ENCODE peak calls at places on chromosomes 4 and X, in five cellular contexts. K is MM.1S, F is SK-N-SH, B is HCT116, A is GM23248. H is an unnamed sample.

GRCh38 chr4:27003602-27004238 is 143.1 kb downstream of the STIM2 start:
- DNase-seq in K (no peak), F (no peak), B (no peak), A (peak), H (peak)

GRCh38 chr4:24857996-24858395 is 54.8 kb downstream of the CCDC149 start:
- DNase-seq in K (no peak), F (no peak), B (no peak), A (peak), H (no peak)

GRCh38 chrX:122972604-122973003 is 211.5 kb upstream of the GRIA3 start:
- DNase-seq in K (no peak), F (no peak), B (no peak), A (no peak), H (no peak)

GRCh38 chrX:23317799-23318724 is 16.6 kb upstream of the PTCHD1 start:
- DNase-seq in K (peak), F (peak), B (no peak), A (peak), H (peak)

GRCh38 chr4:18777190-18777589 is 755.6 kb upstream of the LCORL start:
- DNase-seq in K (no peak), F (no peak), B (no peak), A (no peak), H (no peak)

GRCh38 chr4:98232202-98232601 is 29.0 kb upstream of the RAP1GDS1 start:
- DNase-seq in K (no peak), F (no peak), B (no peak), A (peak), H (peak)

GRCh38 chr4:2045518-2045951 is 13.6 kb upstream of the NAT8L start:
- DNase-seq in K (peak), F (no peak), B (no peak), A (peak), H (no peak)

GRCh38 chr4:88623097-88623496 is 30.8 kb downstream of the HERC3 start:
- DNase-seq in K (no peak), F (no peak), B (no peak), A (peak), H (no peak)

GRCh38 chrX:94635003-94635402 is 961.0 kb downstream of the FAM133A start:
- DNase-seq in K (no peak), F (no peak), B (no peak), A (no peak), H (no peak)

GRCh38 chr4:16129336-16129735 is 45.5 kb upstream of the PROM1 start:
- DNase-seq in K (no peak), F (peak), B (no peak), A (no peak), H (no peak)

GRCh38 chrX:13747836-13748235 is 13.3 kb downstream of the OFD1 start:
- DNase-seq in K (no peak), F (peak), B (peak), A (peak), H (peak)

GRCh38 chr4:122827258-122827887 is 742 bp downstream of the FGF2 start:
- DNase-seq in K (peak), F (peak), B (no peak), A (peak), H (peak)

GRCh38 chr4:105113800-105114199 is 32.9 kb upstream of the TET2 start:
- DNase-seq in K (no peak), F (no peak), B (no peak), A (no peak), H (no peak)

GRCh38 chr4:149796381-149796780 is 19.3 kb downstream of the IQCM start:
- DNase-seq in K (no peak), F (no peak), B (no peak), A (peak), H (no peak)

GRCh38 chr4:76272091-76272490 is 20.6 kb downstream of the FAM47E start:
- DNase-seq in K (no peak), F (no peak), B (no peak), A (no peak), H (no peak)

GRCh38 chrX:119067023-119067739 is 5.6 kb upstream of the CT47C1 start:
- DNase-seq in K (peak), F (peak), B (peak), A (peak), H (peak)

GRCh38 chr4:4887426-4887825 is 28.0 kb downstream of the MSX1 start:
- DNase-seq in K (no peak), F (no peak), B (no peak), A (no peak), H (no peak)

GRCh38 chr4:119564106-119564505 is 64.5 kb downstream of the PDE5A start:
- DNase-seq in K (no peak), F (no peak), B (no peak), A (no peak), H (no peak)

GRCh38 chrX:1358793-1359476 is 22.4 kb downstream of the IL3RA start:
- DNase-seq in K (no peak), F (no peak), B (no peak), A (no peak), H (no peak)

GRCh38 chrX:53556868-53557267 is 122.7 kb upstream of the HSD17B10 start:
- DNase-seq in K (no peak), F (no peak), B (no peak), A (no peak), H (no peak)

GRCh38 chr4:123510666-123511065 is 114.1 kb downstream of the SPRY1 start:
- DNase-seq in K (no peak), F (no peak), B (no peak), A (no peak), H (no peak)

GRCh38 chr4:134668237-134668636 is 466.6 kb upstream of the PABPC4L start:
- DNase-seq in K (peak), F (no peak), B (peak), A (no peak), H (no peak)

GRCh38 chr4:26175905-26176304 is 144.9 kb upstream of the RBPJ start:
- DNase-seq in K (no peak), F (no peak), B (no peak), A (no peak), H (no peak)

GRCh38 chr4:84511703-84512102 is 12.6 kb upstream of the NKX6-1 start:
- DNase-seq in K (no peak), F (no peak), B (no peak), A (no peak), H (no peak)

GRCh38 chr4:148834804-148835598 is 392.8 kb upstream of the NR3C2 start:
- DNase-seq in K (peak), F (no peak), B (no peak), A (peak), H (peak)

GRCh38 chr4:36325499-36325898 is 44.1 kb downstream of the DTHD1 start:
- DNase-seq in K (peak), F (no peak), B (no peak), A (no peak), H (peak)

GRCh38 chrX:27915617-27916016 is 65.6 kb downstream of the DCAF8L1 start:
- DNase-seq in K (no peak), F (no peak), B (no peak), A (no peak), H (no peak)

GRCh38 chr4:98784947-98785693 is 126.7 kb upstream of the TSPAN5 start:
- DNase-seq in K (no peak), F (no peak), B (no peak), A (no peak), H (no peak)

GRCh38 chrX:37646254-37646653 is 39.3 kb upstream of the XK start:
- DNase-seq in K (no peak), F (no peak), B (no peak), A (no peak), H (no peak)

GRCh38 chr4:116361782-116362181 is 723.6 kb downstream of the TRAM1L1 start:
- DNase-seq in K (no peak), F (no peak), B (no peak), A (peak), H (no peak)

GRCh38 chr4:56060021-56060420 is 111.3 kb downstream of the CEP135 start:
- DNase-seq in K (no peak), F (no peak), B (no peak), A (no peak), H (no peak)

DNA sequence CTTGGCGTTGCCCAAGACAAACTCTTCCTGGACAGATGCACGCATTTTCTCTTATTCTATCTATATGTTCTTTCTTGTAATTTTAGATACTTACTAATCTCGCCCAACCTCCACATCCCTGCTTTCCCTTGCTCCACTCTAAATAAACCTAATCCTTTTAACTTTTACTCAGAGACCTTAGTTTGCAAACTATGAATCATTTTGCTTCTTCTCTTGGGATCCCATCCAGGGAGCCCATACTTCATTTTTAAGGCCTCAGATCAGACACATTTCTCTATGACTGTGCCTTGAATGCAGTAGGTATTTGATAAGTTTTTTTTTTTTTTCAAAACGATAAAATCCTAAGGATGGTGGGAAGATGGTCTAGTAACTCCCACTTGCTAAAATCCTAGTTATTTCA is 353.8 kb upstream of the HAND2 start:
- DNase-seq in K (no peak), F (no peak), B (no peak), A (peak), H (no peak)
- TF ChIP-seq EZH2phosphoT487 in K (no peak), F (no peak), B (no peak), A (no peak), H (no peak)

GRCh38 chr4:101018836-101019235 is 328.5 kb downstream of the PPP3CA start:
- DNase-seq in K (peak), F (no peak), B (no peak), A (no peak), H (peak)

GRCh38 chr4:101019313-101019712 is 328.0 kb downstream of the PPP3CA start:
- DNase-seq in K (no peak), F (no peak), B (no peak), A (no peak), H (no peak)

GRCh38 chr4:101020956-101021355 is 326.4 kb downstream of the PPP3CA start:
- DNase-seq in K (peak), F (no peak), B (peak), A (peak), H (no peak)

GRCh38 chr4:101022151-101023024 is 324.9 kb downstream of the PPP3CA start:
- DNase-seq in K (no peak), F (no peak), B (no peak), A (peak), H (no peak)

GRCh38 chr4:101019941-101020401 is 327.4 kb downstream of the PPP3CA start:
- DNase-seq in K (peak), F (no peak), B (peak), A (no peak), H (no peak)
- H3K4me3 ChIP-seq in K (no peak), F (no peak), B (no peak), A (no peak), H (no peak)

GRCh38 chrX:67544281-67544680 is 460 bp downstream of the AR start:
- DNase-seq in K (peak), F (peak), B (no peak), A (peak), H (no peak)
- TF ChIP-seq EZH2phosphoT487 in K (no peak), F (no peak), B (no peak), A (no peak), H (no peak)

GRCh38 chrX:103329991-103330390 is at the start of gene TCEAL7:
- DNase-seq in K (no peak), F (peak), B (no peak), A (peak), H (no peak)
- H3K4me3 ChIP-seq in K (no peak), F (peak), B (no peak), A (peak), H (no peak)

DNA sequence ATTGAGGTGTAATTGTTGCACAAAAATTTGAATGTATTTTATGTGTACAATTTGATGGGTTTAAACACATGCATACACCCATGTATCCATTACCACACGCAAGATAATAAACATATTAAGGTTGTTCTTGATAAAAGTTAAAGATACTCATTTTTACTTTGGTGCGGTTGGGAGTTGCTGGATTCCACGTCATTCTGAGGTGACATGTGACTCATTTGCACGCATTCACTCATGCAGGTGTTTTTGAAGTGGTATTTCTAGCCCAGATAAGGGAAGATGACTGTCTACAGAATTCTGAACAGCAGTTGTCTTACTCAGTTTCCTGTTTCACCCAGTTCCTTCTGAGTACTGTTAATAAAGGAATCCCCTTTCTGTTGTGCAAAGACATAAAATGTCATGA is 142.0 kb downstream of the RTL3 start:
- DNase-seq in K (peak), F (no peak), B (no peak), A (no peak), H (no peak)
- TF ChIP-seq EZH2phosphoT487 in K (no peak), F (no peak), B (no peak), A (no peak), H (no peak)

H was measured in OCI-LY7.